ENCODE peak calls at places on chromosomes 5 and 9, in six cellular contexts. One of them, this sample, is unnamed.

GRCh38 chr9:98099898-98100297 is 19.1 kb downstream of the TRIM14 start:
- DNase-seq in ELF-1: no peak
- DNase-seq in stimulated activated naive CD4-positive, alpha-beta T cell: no peak
- DNase-seq in heart right ventricle: no peak
- DNase-seq in astrocyte of the spinal cord: no peak
- DNase-seq in SK-N-DZ: no peak
- DNase-seq in this sample: no peak

GRCh38 chr5:151568036-151568435 is 23.1 kb downstream of the FAT2 start:
- DNase-seq in ELF-1: no peak
- DNase-seq in astrocyte of the spinal cord: no peak
- DNase-seq in heart right ventricle: no peak
- DNase-seq in SK-N-DZ: no peak
- DNase-seq in stimulated activated naive CD4-positive, alpha-beta T cell: no peak
- DNase-seq in this sample: no peak

GRCh38 chr5:107653685-107654084 is 17.1 kb downstream of the EFNA5 start:
- DNase-seq in stimulated activated naive CD4-positive, alpha-beta T cell: no peak
- DNase-seq in ELF-1: no peak
- DNase-seq in SK-N-DZ: no peak
- DNase-seq in heart right ventricle: no peak
- DNase-seq in astrocyte of the spinal cord: no peak
- DNase-seq in this sample: no peak

GRCh38 chr9:75974006-75974766 is 83.7 kb downstream of the PCSK5 start:
- DNase-seq in ELF-1: peak; percentile 53
- DNase-seq in astrocyte of the spinal cord: no peak
- DNase-seq in heart right ventricle: no peak
- DNase-seq in stimulated activated naive CD4-positive, alpha-beta T cell: no peak
- DNase-seq in SK-N-DZ: no peak
- DNase-seq in this sample: no peak

GRCh38 chr9:128702949-128703615 is 779 bp downstream of the PKN3 start:
- DNase-seq in astrocyte of the spinal cord: peak; percentile 38
- DNase-seq in heart right ventricle: peak; percentile 53
- DNase-seq in SK-N-DZ: no peak
- DNase-seq in ELF-1: peak; percentile 63
- DNase-seq in stimulated activated naive CD4-positive, alpha-beta T cell: no peak
- DNase-seq in this sample: peak; percentile 57

GRCh38 chr5:139297439-139298133 is 4.0 kb downstream of the MATR3 start:
- DNase-seq in heart right ventricle: no peak
- DNase-seq in stimulated activated naive CD4-positive, alpha-beta T cell: no peak
- DNase-seq in astrocyte of the spinal cord: no peak
- DNase-seq in ELF-1: no peak
- DNase-seq in SK-N-DZ: no peak
- DNase-seq in this sample: no peak

GRCh38 chr5:1177826-1178528 is 23.4 kb upstream of the SLC6A19 start:
- DNase-seq in SK-N-DZ: no peak
- DNase-seq in astrocyte of the spinal cord: no peak
- DNase-seq in heart right ventricle: no peak
- DNase-seq in ELF-1: no peak
- DNase-seq in stimulated activated naive CD4-positive, alpha-beta T cell: no peak
- DNase-seq in this sample: peak; percentile 29

GRCh38 chr5:113061851-113062631 is 85.4 kb downstream of the DCP2 start:
- DNase-seq in stimulated activated naive CD4-positive, alpha-beta T cell: no peak
- DNase-seq in heart right ventricle: no peak
- DNase-seq in astrocyte of the spinal cord: peak; percentile 87
- DNase-seq in SK-N-DZ: no peak
- DNase-seq in ELF-1: no peak
- DNase-seq in this sample: no peak

GRCh38 chr5:135426102-135427082 is 20.8 kb downstream of the DCANP1 start:
- DNase-seq in astrocyte of the spinal cord: peak; percentile 47
- DNase-seq in SK-N-DZ: peak; percentile 62
- DNase-seq in ELF-1: no peak
- DNase-seq in stimulated activated naive CD4-positive, alpha-beta T cell: no peak
- DNase-seq in heart right ventricle: no peak
- DNase-seq in this sample: no peak

GRCh38 chr9:96483733-96484240 is 33.8 kb downstream of the HABP4 start:
- DNase-seq in heart right ventricle: no peak
- DNase-seq in SK-N-DZ: no peak
- DNase-seq in astrocyte of the spinal cord: no peak
- DNase-seq in stimulated activated naive CD4-positive, alpha-beta T cell: no peak
- DNase-seq in ELF-1: no peak
- DNase-seq in this sample: no peak

GRCh38 chr9:20271107-20271506 is 351.2 kb downstream of the MLLT3 start:
- DNase-seq in astrocyte of the spinal cord: no peak
- DNase-seq in heart right ventricle: no peak
- DNase-seq in SK-N-DZ: peak; percentile 0
- DNase-seq in stimulated activated naive CD4-positive, alpha-beta T cell: no peak
- DNase-seq in ELF-1: no peak
- DNase-seq in this sample: no peak

GRCh38 chr9:18611946-18612345 is 138.0 kb downstream of the ADAMTSL1 start:
- DNase-seq in SK-N-DZ: no peak
- DNase-seq in heart right ventricle: no peak
- DNase-seq in astrocyte of the spinal cord: no peak
- DNase-seq in stimulated activated naive CD4-positive, alpha-beta T cell: no peak
- DNase-seq in ELF-1: peak; percentile 7
- DNase-seq in this sample: no peak

GRCh38 chr5:176334031-176334770 is 27.4 kb downstream of the KIAA1191 start:
- DNase-seq in astrocyte of the spinal cord: no peak
- DNase-seq in stimulated activated naive CD4-positive, alpha-beta T cell: no peak
- DNase-seq in ELF-1: no peak
- DNase-seq in heart right ventricle: no peak
- DNase-seq in SK-N-DZ: no peak
- DNase-seq in this sample: no peak

GRCh38 chr5:126693806-126694205 is 83.1 kb upstream of the LMNB1 start:
- DNase-seq in ELF-1: no peak
- DNase-seq in astrocyte of the spinal cord: no peak
- DNase-seq in heart right ventricle: no peak
- DNase-seq in stimulated activated naive CD4-positive, alpha-beta T cell: no peak
- DNase-seq in SK-N-DZ: no peak
- DNase-seq in this sample: no peak

GRCh38 chr5:4963265-4963664 is 176.9 kb upstream of the ADAMTS16 start:
- DNase-seq in stimulated activated naive CD4-positive, alpha-beta T cell: no peak
- DNase-seq in SK-N-DZ: no peak
- DNase-seq in astrocyte of the spinal cord: no peak
- DNase-seq in heart right ventricle: no peak
- DNase-seq in ELF-1: no peak
- DNase-seq in this sample: no peak

GRCh38 chr9:37327553-37327952 is 94.9 kb upstream of the GRHPR start:
- DNase-seq in stimulated activated naive CD4-positive, alpha-beta T cell: no peak
- DNase-seq in heart right ventricle: no peak
- DNase-seq in ELF-1: no peak
- DNase-seq in astrocyte of the spinal cord: no peak
- DNase-seq in SK-N-DZ: peak; percentile 29
- DNase-seq in this sample: no peak

GRCh38 chr5:94544031-94544650 is 74.3 kb downstream of the KIAA0825 start:
- DNase-seq in ELF-1: no peak
- DNase-seq in SK-N-DZ: no peak
- DNase-seq in astrocyte of the spinal cord: peak; percentile 34
- DNase-seq in heart right ventricle: no peak
- DNase-seq in stimulated activated naive CD4-positive, alpha-beta T cell: no peak
- DNase-seq in this sample: no peak

GRCh38 chr9:78029601-78030552 is 1.7 kb downstream of the GNAQ start:
- DNase-seq in heart right ventricle: no peak
- DNase-seq in ELF-1: peak; percentile 57
- DNase-seq in astrocyte of the spinal cord: no peak
- DNase-seq in stimulated activated naive CD4-positive, alpha-beta T cell: no peak
- DNase-seq in SK-N-DZ: peak; percentile 56
- DNase-seq in this sample: no peak

GRCh38 chr5:54329731-54330709 is 19.6 kb upstream of the ARL15 start:
- DNase-seq in astrocyte of the spinal cord: peak; percentile 86
- DNase-seq in ELF-1: no peak
- DNase-seq in stimulated activated naive CD4-positive, alpha-beta T cell: no peak
- DNase-seq in SK-N-DZ: no peak
- DNase-seq in heart right ventricle: no peak
- DNase-seq in this sample: no peak

GRCh38 chr9:109556061-109556460 is 58.0 kb upstream of the PTPN3 start:
- DNase-seq in SK-N-DZ: no peak
- DNase-seq in heart right ventricle: no peak
- DNase-seq in ELF-1: peak; percentile 79
- DNase-seq in stimulated activated naive CD4-positive, alpha-beta T cell: no peak
- DNase-seq in astrocyte of the spinal cord: no peak
- DNase-seq in this sample: no peak

GRCh38 chr5:73280821-73281746 is 108.1 kb downstream of the TMEM174 start:
- DNase-seq in astrocyte of the spinal cord: peak; percentile 88
- DNase-seq in SK-N-DZ: no peak
- DNase-seq in stimulated activated naive CD4-positive, alpha-beta T cell: no peak
- DNase-seq in ELF-1: no peak
- DNase-seq in heart right ventricle: no peak
- DNase-seq in this sample: no peak

GRCh38 chr5:29942089-29942488 is 1251.4 kb upstream of the CDH6 start:
- DNase-seq in ELF-1: no peak
- DNase-seq in stimulated activated naive CD4-positive, alpha-beta T cell: no peak
- DNase-seq in SK-N-DZ: no peak
- DNase-seq in heart right ventricle: no peak
- DNase-seq in astrocyte of the spinal cord: no peak
- DNase-seq in this sample: no peak

GRCh38 chr9:33942471-33943083 is 106.1 kb downstream of the UBAP2 start:
- DNase-seq in stimulated activated naive CD4-positive, alpha-beta T cell: no peak
- DNase-seq in ELF-1: no peak
- DNase-seq in astrocyte of the spinal cord: peak; percentile 82
- DNase-seq in SK-N-DZ: no peak
- DNase-seq in heart right ventricle: no peak
- DNase-seq in this sample: no peak

GRCh38 chr5:77167695-77168111 is 42.8 kb upstream of the PDE8B start:
- DNase-seq in ELF-1: no peak
- DNase-seq in heart right ventricle: no peak
- DNase-seq in stimulated activated naive CD4-positive, alpha-beta T cell: no peak
- DNase-seq in SK-N-DZ: no peak
- DNase-seq in astrocyte of the spinal cord: peak; percentile 89
- DNase-seq in this sample: no peak

GRCh38 chr5:139904566-139905400 is 109.2 kb downstream of the PSD2 start:
- DNase-seq in ELF-1: peak; percentile 69
- DNase-seq in stimulated activated naive CD4-positive, alpha-beta T cell: no peak
- DNase-seq in astrocyte of the spinal cord: peak; percentile 4
- DNase-seq in SK-N-DZ: no peak
- DNase-seq in heart right ventricle: no peak
- DNase-seq in this sample: no peak

GRCh38 chr9:134393582-134394280 is 67.5 kb downstream of the RXRA start:
- DNase-seq in heart right ventricle: no peak
- DNase-seq in SK-N-DZ: no peak
- DNase-seq in astrocyte of the spinal cord: no peak
- DNase-seq in ELF-1: no peak
- DNase-seq in stimulated activated naive CD4-positive, alpha-beta T cell: no peak
- DNase-seq in this sample: no peak

GRCh38 chr5:119293202-119293829 is 62.5 kb upstream of the TNFAIP8 start:
- DNase-seq in astrocyte of the spinal cord: no peak
- DNase-seq in ELF-1: no peak
- DNase-seq in stimulated activated naive CD4-positive, alpha-beta T cell: no peak
- DNase-seq in heart right ventricle: no peak
- DNase-seq in SK-N-DZ: no peak
- DNase-seq in this sample: no peak

GRCh38 chr9:15389173-15389572 is 33.5 kb upstream of the SNAPC3 start:
- DNase-seq in SK-N-DZ: no peak
- DNase-seq in ELF-1: no peak
- DNase-seq in stimulated activated naive CD4-positive, alpha-beta T cell: no peak
- DNase-seq in astrocyte of the spinal cord: no peak
- DNase-seq in heart right ventricle: no peak
- DNase-seq in this sample: no peak

GRCh38 chr9:14423816-14424261 is 109.9 kb upstream of the NFIB start:
- DNase-seq in heart right ventricle: no peak
- DNase-seq in stimulated activated naive CD4-positive, alpha-beta T cell: no peak
- DNase-seq in ELF-1: peak; percentile 50
- DNase-seq in SK-N-DZ: no peak
- DNase-seq in astrocyte of the spinal cord: peak; percentile 67
- DNase-seq in this sample: no peak

GRCh38 chr9:129763235-129763917 is 10.5 kb upstream of the PTGES start:
- DNase-seq in ELF-1: no peak
- DNase-seq in heart right ventricle: no peak
- DNase-seq in astrocyte of the spinal cord: peak; percentile 50
- DNase-seq in stimulated activated naive CD4-positive, alpha-beta T cell: no peak
- DNase-seq in SK-N-DZ: no peak
- DNase-seq in this sample: no peak

GRCh38 chr9:34558911-34559615 is 30.5 kb downstream of the CNTFR start:
- DNase-seq in ELF-1: peak; percentile 48
- DNase-seq in astrocyte of the spinal cord: no peak
- DNase-seq in SK-N-DZ: no peak
- DNase-seq in stimulated activated naive CD4-positive, alpha-beta T cell: no peak
- DNase-seq in heart right ventricle: no peak
- DNase-seq in this sample: no peak

GRCh38 chr9:121168052-121168451 is 33.6 kb downstream of the RAB14 start:
- DNase-seq in ELF-1: no peak
- DNase-seq in SK-N-DZ: no peak
- DNase-seq in stimulated activated naive CD4-positive, alpha-beta T cell: no peak
- DNase-seq in heart right ventricle: no peak
- DNase-seq in astrocyte of the spinal cord: no peak
- DNase-seq in this sample: no peak

GRCh38 chr5:24026288-24026687 is 518.9 kb downstream of the PRDM9 start:
- DNase-seq in astrocyte of the spinal cord: no peak
- DNase-seq in stimulated activated naive CD4-positive, alpha-beta T cell: no peak
- DNase-seq in heart right ventricle: no peak
- DNase-seq in SK-N-DZ: no peak
- DNase-seq in ELF-1: no peak
- DNase-seq in this sample: no peak

GRCh38 chr5:115657883-115658233 is 32.0 kb upstream of the TMED7 start:
- DNase-seq in astrocyte of the spinal cord: peak; percentile 74
- DNase-seq in heart right ventricle: no peak
- DNase-seq in ELF-1: no peak
- DNase-seq in stimulated activated naive CD4-positive, alpha-beta T cell: no peak
- DNase-seq in SK-N-DZ: no peak
- DNase-seq in this sample: no peak

GRCh38 chr5:65721775-65722574 is at the start of the genes NLN and SGTB:
- DNase-seq in heart right ventricle: peak; percentile 91
- DNase-seq in astrocyte of the spinal cord: peak; percentile 72
- DNase-seq in ELF-1: peak; percentile 82
- DNase-seq in SK-N-DZ: peak; percentile 85
- DNase-seq in stimulated activated naive CD4-positive, alpha-beta T cell: peak; percentile 76
- DNase-seq in this sample: peak; percentile 94

GRCh38 chr5:132065351-132065937 is 5.0 kb downstream of the IL3 start:
- DNase-seq in SK-N-DZ: peak; percentile 51
- DNase-seq in astrocyte of the spinal cord: peak; percentile 69
- DNase-seq in ELF-1: peak; percentile 85
- DNase-seq in heart right ventricle: peak; percentile 57
- DNase-seq in stimulated activated naive CD4-positive, alpha-beta T cell: no peak
- DNase-seq in this sample: peak; percentile 68

GRCh38 chr5:172453986-172454354 is 355 bp downstream of the SH3PXD2B start:
- DNase-seq in heart right ventricle: peak; percentile 57
- DNase-seq in SK-N-DZ: peak; percentile 55
- DNase-seq in stimulated activated naive CD4-positive, alpha-beta T cell: no peak
- DNase-seq in astrocyte of the spinal cord: peak; percentile 41
- DNase-seq in ELF-1: peak; percentile 47
- DNase-seq in this sample: peak; percentile 63

GRCh38 chr9:16213781-16214515 is 656.5 kb downstream of the BNC2 start:
- DNase-seq in stimulated activated naive CD4-positive, alpha-beta T cell: no peak
- DNase-seq in heart right ventricle: peak; percentile 26
- DNase-seq in SK-N-DZ: no peak
- DNase-seq in astrocyte of the spinal cord: peak; percentile 99
- DNase-seq in ELF-1: no peak
- DNase-seq in this sample: peak; percentile 51

GRCh38 chr5:2921651-2922050 is 170.2 kb upstream of the IRX2 start:
- DNase-seq in ELF-1: no peak
- DNase-seq in astrocyte of the spinal cord: no peak
- DNase-seq in stimulated activated naive CD4-positive, alpha-beta T cell: no peak
- DNase-seq in SK-N-DZ: no peak
- DNase-seq in heart right ventricle: no peak
- DNase-seq in this sample: no peak

This sample was measured in left ventricle myocardium superior.